ENCODE peak calls at places on chromosomes 5 and 9, in five cellular contexts. One of them, this sample, is unnamed.
A peak's percentile ranks its signal among the peaks of the same experiment; 100 is the strongest.

GRCh38 chr5:41778410-41778809 is 91.8 kb downstream of the OXCT1 start:
- DNase-seq in Peyer's patch: no peak
- DNase-seq in transverse colon: no peak
- DNase-seq in thyroid gland: no peak
- DNase-seq in heart left ventricle: no peak
- DNase-seq in this sample: no peak

GRCh38 chr5:112862085-112862484 is 998 bp downstream of the SRP19 start:
- DNase-seq in thyroid gland: no peak
- DNase-seq in heart left ventricle: no peak
- DNase-seq in Peyer's patch: no peak
- DNase-seq in transverse colon: no peak
- DNase-seq in this sample: no peak

GRCh38 chr9:38153152-38153909 is 84.3 kb upstream of the SHB start:
- DNase-seq in transverse colon: no peak
- DNase-seq in heart left ventricle: no peak
- DNase-seq in Peyer's patch: no peak
- DNase-seq in thyroid gland: no peak
- DNase-seq in this sample: no peak

GRCh38 chr9:73701415-73702057 is 549.9 kb downstream of the ANXA1 start:
- DNase-seq in heart left ventricle: no peak
- DNase-seq in thyroid gland: no peak
- DNase-seq in transverse colon: no peak
- DNase-seq in Peyer's patch: no peak
- DNase-seq in this sample: no peak

GRCh38 chr5:37791321-37791720 is 48.5 kb downstream of the GDNF start:
- DNase-seq in thyroid gland: no peak
- DNase-seq in heart left ventricle: no peak
- DNase-seq in transverse colon: no peak
- DNase-seq in Peyer's patch: no peak
- DNase-seq in this sample: no peak

GRCh38 chr5:180591249-180591887 is at the start of gene SCGB3A1:
- DNase-seq in heart left ventricle: no peak
- DNase-seq in thyroid gland: no peak
- DNase-seq in Peyer's patch: no peak
- DNase-seq in transverse colon: no peak
- DNase-seq in this sample: peak; percentile 18

GRCh38 chr9:96668868-96669534 is 13.9 kb upstream of the PRXL2C start:
- DNase-seq in thyroid gland: no peak
- DNase-seq in transverse colon: no peak
- DNase-seq in Peyer's patch: no peak
- DNase-seq in heart left ventricle: no peak
- DNase-seq in this sample: no peak

GRCh38 chr9:114718801-114719221 is 36.8 kb upstream of the TEX48 start:
- DNase-seq in heart left ventricle: no peak
- DNase-seq in Peyer's patch: peak; percentile 68
- DNase-seq in thyroid gland: no peak
- DNase-seq in transverse colon: peak; percentile 35
- DNase-seq in this sample: no peak

GRCh38 chr9:137279741-137280477 is 2.4 kb downstream of the TOR4A start:
- DNase-seq in thyroid gland: no peak
- DNase-seq in Peyer's patch: no peak
- DNase-seq in heart left ventricle: no peak
- DNase-seq in transverse colon: no peak
- DNase-seq in this sample: no peak

GRCh38 chr5:95846554-95847260 is 24.2 kb upstream of the GLRX start:
- DNase-seq in thyroid gland: peak; percentile 61
- DNase-seq in heart left ventricle: peak; percentile 70
- DNase-seq in Peyer's patch: peak; percentile 86
- DNase-seq in transverse colon: peak; percentile 75
- DNase-seq in this sample: peak; percentile 81

GRCh38 chr5:171207256-171207866 is 101.7 kb upstream of the TLX3 start:
- DNase-seq in Peyer's patch: no peak
- DNase-seq in heart left ventricle: no peak
- DNase-seq in thyroid gland: no peak
- DNase-seq in transverse colon: no peak
- DNase-seq in this sample: peak; percentile 16

GRCh38 chr5:15722305-15722704 is 222.3 kb downstream of the FBXL7 start:
- DNase-seq in thyroid gland: no peak
- DNase-seq in transverse colon: no peak
- DNase-seq in heart left ventricle: no peak
- DNase-seq in Peyer's patch: no peak
- DNase-seq in this sample: no peak

GRCh38 chr9:136545065-136545965 is 533 bp downstream of the NOTCH1 start:
- DNase-seq in thyroid gland: peak; percentile 38
- DNase-seq in heart left ventricle: no peak
- DNase-seq in transverse colon: no peak
- DNase-seq in Peyer's patch: peak; percentile 78
- DNase-seq in this sample: no peak

GRCh38 chr9:133813749-133814585 is 75.8 kb upstream of the SARDH start:
- DNase-seq in heart left ventricle: peak; percentile 75
- DNase-seq in transverse colon: no peak
- DNase-seq in thyroid gland: no peak
- DNase-seq in Peyer's patch: no peak
- DNase-seq in this sample: no peak

GRCh38 chr5:170427672-170428236 is 38.6 kb upstream of the KCNMB1 start:
- DNase-seq in heart left ventricle: peak; percentile 63
- DNase-seq in Peyer's patch: no peak
- DNase-seq in thyroid gland: no peak
- DNase-seq in transverse colon: no peak
- DNase-seq in this sample: no peak

GRCh38 chr5:17212996-17213395 is 4.4 kb upstream of the BASP1 start:
- DNase-seq in heart left ventricle: no peak
- DNase-seq in transverse colon: no peak
- DNase-seq in thyroid gland: no peak
- DNase-seq in Peyer's patch: no peak
- DNase-seq in this sample: no peak

GRCh38 chr5:175857986-175858385 is 13.4 kb upstream of the CPLX2 start:
- DNase-seq in Peyer's patch: no peak
- DNase-seq in thyroid gland: no peak
- DNase-seq in heart left ventricle: no peak
- DNase-seq in transverse colon: no peak
- DNase-seq in this sample: no peak

GRCh38 chr5:120516799-120517198 is 52.7 kb downstream of the PRR16 start:
- DNase-seq in Peyer's patch: no peak
- DNase-seq in transverse colon: no peak
- DNase-seq in heart left ventricle: no peak
- DNase-seq in thyroid gland: no peak
- DNase-seq in this sample: no peak

GRCh38 chr5:140338918-140339317 is 7.5 kb downstream of the HBEGF start:
- DNase-seq in Peyer's patch: no peak
- DNase-seq in heart left ventricle: no peak
- DNase-seq in transverse colon: no peak
- DNase-seq in thyroid gland: no peak
- DNase-seq in this sample: no peak

GRCh38 chr5:41908374-41909079 is 4.4 kb downstream of the RIMOC1 start:
- DNase-seq in transverse colon: no peak
- DNase-seq in heart left ventricle: no peak
- DNase-seq in thyroid gland: no peak
- DNase-seq in Peyer's patch: no peak
- DNase-seq in this sample: no peak

GRCh38 chr5:42555797-42556196 is 132.6 kb downstream of the GHR start:
- DNase-seq in heart left ventricle: no peak
- DNase-seq in transverse colon: no peak
- DNase-seq in Peyer's patch: no peak
- DNase-seq in thyroid gland: no peak
- DNase-seq in this sample: no peak

GRCh38 chr5:167725741-167726140 is 565.7 kb upstream of the WWC1 start:
- DNase-seq in Peyer's patch: no peak
- DNase-seq in heart left ventricle: no peak
- DNase-seq in transverse colon: no peak
- DNase-seq in thyroid gland: no peak
- DNase-seq in this sample: no peak

GRCh38 chr5:41195228-41195627 is 18.1 kb downstream of the C6 start:
- DNase-seq in heart left ventricle: no peak
- DNase-seq in transverse colon: no peak
- DNase-seq in thyroid gland: no peak
- DNase-seq in Peyer's patch: no peak
- DNase-seq in this sample: no peak

GRCh38 chr5:80998590-80998979 is 38.4 kb downstream of the RASGRF2 start:
- DNase-seq in thyroid gland: no peak
- DNase-seq in heart left ventricle: no peak
- DNase-seq in Peyer's patch: no peak
- DNase-seq in transverse colon: no peak
- DNase-seq in this sample: no peak

DNA sequence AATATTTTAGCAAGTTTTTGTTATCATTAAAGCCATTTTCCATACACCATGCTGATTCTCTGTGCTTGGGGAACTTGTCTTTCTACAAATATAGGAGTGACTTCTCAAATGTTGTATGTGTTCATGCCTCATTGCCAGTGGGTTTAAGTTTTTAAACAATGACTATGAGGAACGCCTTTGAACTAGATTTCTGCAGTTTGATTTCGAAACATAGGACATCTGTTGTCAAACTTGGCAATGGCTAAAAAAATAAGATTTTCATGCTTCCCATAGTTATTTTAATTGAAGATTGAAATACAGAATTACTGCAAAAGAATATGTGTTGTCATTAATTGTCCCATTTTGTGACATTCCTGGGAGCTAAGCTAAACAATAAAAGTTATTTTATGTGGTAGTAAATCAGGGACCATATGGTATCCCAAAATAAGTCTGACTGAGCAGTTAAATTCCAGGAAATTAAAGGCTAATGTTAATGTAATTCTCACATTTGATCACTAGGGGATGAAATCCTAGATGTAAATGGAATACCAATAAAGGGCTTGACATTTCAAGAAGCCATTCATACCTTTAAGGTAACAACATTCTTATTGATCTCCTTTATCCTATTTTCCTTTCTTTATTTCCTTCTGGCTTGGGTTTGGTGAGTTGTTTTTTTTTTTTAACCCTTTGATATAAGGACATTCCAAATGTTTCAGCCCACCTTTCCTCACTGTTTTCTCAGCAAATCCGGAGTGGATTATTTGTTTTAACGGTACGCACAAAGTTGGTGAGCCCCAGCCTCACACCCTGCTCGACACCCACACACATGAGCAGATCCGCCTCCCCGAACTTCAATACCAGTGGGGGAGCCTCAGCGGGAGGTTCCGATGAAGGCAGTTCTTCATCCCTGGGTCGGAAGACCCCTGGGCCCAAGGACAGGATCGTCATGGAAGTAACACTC is 116.7 kb downstream of the GOLPH3 start:
- DNase-seq in thyroid gland: no peak
- DNase-seq in transverse colon: no peak
- DNase-seq in Peyer's patch: no peak
- DNase-seq in heart left ventricle: no peak
- DNase-seq in this sample: no peak
- TF ChIP-seq CTCF in thyroid gland: peak; percentile 40
- TF ChIP-seq CTCF in transverse colon: peak; percentile 11
- TF ChIP-seq CTCF in Peyer's patch: no peak
- TF ChIP-seq CTCF in heart left ventricle: no peak
- TF ChIP-seq CTCF in this sample: peak; percentile 48

DNA sequence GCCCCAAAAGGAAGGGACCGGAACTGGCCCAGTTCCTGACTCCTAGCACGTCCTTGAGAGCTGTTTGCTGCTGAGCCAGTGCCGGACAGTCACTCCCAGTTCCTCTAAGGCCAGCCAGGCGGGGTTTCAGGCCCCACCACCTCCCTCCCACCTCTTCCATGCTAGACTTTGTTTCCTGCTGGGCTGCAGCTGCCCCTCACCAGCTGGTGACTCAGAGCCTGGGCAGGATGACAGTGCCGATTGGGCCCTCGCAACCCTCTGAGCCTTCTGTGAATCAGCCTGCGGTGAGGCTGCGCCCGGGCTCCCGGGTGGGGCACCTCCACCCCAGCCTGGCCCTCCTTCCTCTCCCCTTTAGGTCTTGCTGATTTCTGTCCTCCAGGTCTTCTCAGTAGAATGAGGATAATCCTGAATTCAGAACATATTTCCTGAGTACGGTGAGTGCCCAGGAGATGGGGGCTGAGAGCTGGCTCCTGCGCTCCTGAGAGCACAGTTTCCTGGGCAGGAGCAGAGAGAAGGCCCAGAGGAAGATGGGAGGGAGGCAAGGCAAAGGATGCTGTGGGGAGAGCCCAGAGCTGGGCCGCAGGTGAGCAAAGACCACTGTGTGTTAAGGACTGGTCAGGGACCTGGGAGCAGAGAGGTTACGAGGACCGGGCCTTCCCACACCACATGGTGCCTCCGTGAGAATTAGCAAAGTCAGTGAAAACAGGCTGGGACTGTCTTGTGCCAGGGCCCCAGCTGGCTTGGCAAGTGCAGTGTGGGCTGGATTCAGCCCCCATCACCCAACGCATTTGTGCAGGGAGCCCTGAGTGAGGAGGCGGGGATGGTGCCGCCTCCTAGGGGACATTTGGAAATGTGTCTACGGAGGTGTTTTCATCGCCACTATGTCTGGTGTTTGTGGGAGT is 32.9 kb upstream of the STXBP1 start:
- DNase-seq in thyroid gland: peak; percentile 91
- DNase-seq in transverse colon: peak; percentile 88
- DNase-seq in Peyer's patch: peak; percentile 92
- DNase-seq in heart left ventricle: peak; percentile 82
- DNase-seq in this sample: peak; percentile 87
- TF ChIP-seq POLR2A in thyroid gland: no peak
- TF ChIP-seq POLR2A in transverse colon: no peak
- TF ChIP-seq POLR2A in Peyer's patch: no peak
- TF ChIP-seq POLR2A in heart left ventricle: no peak
- TF ChIP-seq POLR2A in this sample: no peak

GRCh38 chr9:84759300-84759750 is 89.8 kb downstream of the NTRK2 start:
- DNase-seq in heart left ventricle: no peak
- DNase-seq in Peyer's patch: no peak
- DNase-seq in thyroid gland: no peak
- DNase-seq in transverse colon: no peak
- DNase-seq in this sample: no peak

GRCh38 chr9:84761137-84761808 is 91.7 kb downstream of the NTRK2 start:
- DNase-seq in Peyer's patch: no peak
- DNase-seq in heart left ventricle: no peak
- DNase-seq in thyroid gland: no peak
- DNase-seq in transverse colon: no peak
- DNase-seq in this sample: no peak

GRCh38 chr9:84755375-84755774 is 85.8 kb downstream of the NTRK2 start:
- DNase-seq in thyroid gland: no peak
- DNase-seq in Peyer's patch: no peak
- DNase-seq in transverse colon: no peak
- DNase-seq in heart left ventricle: no peak
- DNase-seq in this sample: no peak

GRCh38 chr9:84756156-84756555 is 86.6 kb downstream of the NTRK2 start:
- DNase-seq in thyroid gland: no peak
- DNase-seq in transverse colon: no peak
- DNase-seq in heart left ventricle: no peak
- DNase-seq in Peyer's patch: no peak
- DNase-seq in this sample: no peak

DNA sequence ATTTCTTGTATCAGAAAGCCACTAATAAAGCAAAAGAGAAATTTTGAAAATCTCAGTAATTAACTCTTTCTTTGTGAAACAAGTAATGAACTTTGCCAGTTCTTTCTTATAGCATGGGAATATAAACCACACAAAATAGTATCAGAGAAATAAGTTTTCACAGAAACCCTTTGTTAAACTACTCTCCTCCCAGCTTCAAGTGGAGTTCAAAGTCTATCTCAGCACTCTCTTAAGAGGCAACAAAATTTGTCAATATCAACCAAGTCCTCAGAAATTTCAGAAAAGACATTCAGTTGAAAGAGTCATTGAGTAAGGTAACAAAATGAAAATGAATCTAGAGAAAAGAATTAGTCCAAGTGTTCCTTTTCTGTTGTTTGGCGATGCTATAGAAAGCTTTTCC is 89.3 kb downstream of the NTRK2 start:
- DNase-seq in Peyer's patch: no peak
- DNase-seq in transverse colon: no peak
- DNase-seq in thyroid gland: no peak
- DNase-seq in heart left ventricle: no peak
- DNase-seq in this sample: no peak
- H3K27me3 ChIP-seq in Peyer's patch: no peaks in the 10 kb centered on the region
- H3K27me3 ChIP-seq in transverse colon: no peaks in the 10 kb centered on the region
- H3K27me3 ChIP-seq in thyroid gland: no peaks in the 10 kb centered on the region
- H3K27me3 ChIP-seq in heart left ventricle: no peaks in the 10 kb centered on the region
- H3K27me3 ChIP-seq in this sample: no peaks in the 10 kb centered on the region

GRCh38 chr9:29160763-29161353 is 1587.6 kb upstream of the C9orf72 start:
- DNase-seq in thyroid gland: no peak
- DNase-seq in Peyer's patch: no peak
- DNase-seq in transverse colon: no peak
- DNase-seq in heart left ventricle: no peak
- DNase-seq in this sample: no peak
- TF ChIP-seq CTCF in thyroid gland: no peak
- TF ChIP-seq CTCF in Peyer's patch: no peak
- TF ChIP-seq CTCF in transverse colon: no peak
- TF ChIP-seq CTCF in heart left ventricle: no peak
- TF ChIP-seq CTCF in this sample: no peak

This sample was measured in testis.